ENCODE peak calls at places on chromosomes 13 and 19, in four cellular contexts. G is H1, U is HepG2, W is K562. S is an unnamed sample.

GRCh38 chr19:46076031-46076880 is 35.5 kb upstream of the IGFL4 start:
- DNase-seq in U (no peak), G (no peak), W (no peak), S (no peak)

GRCh38 chr19:10603873-10604459 is 16.9 kb upstream of the AP1M2 start:
- DNase-seq in U (no peak), W (no peak), G (no peak), S (no peak)

GRCh38 chr13:109840201-109840892 is 54.0 kb upstream of the IRS2 start:
- DNase-seq in U (no peak), W (no peak), G (no peak), S (no peak)

GRCh38 chr19:55118401-55118991 is 1.1 kb upstream of the PPP1R12C start:
- DNase-seq in W (peak; percentile 74), G (peak; percentile 94), U (no peak), S (peak; percentile 93)

GRCh38 chr13:98478134-98479129 is 98.5 kb downstream of the STK24 start:
- DNase-seq in U (no peak), W (peak; percentile 64), G (no peak), S (no peak)

GRCh38 chr13:101919541-101920306 is 467.2 kb downstream of the ITGBL1 start:
- DNase-seq in W (no peak), U (no peak), G (peak; percentile 85), S (peak; percentile 78)

GRCh38 chr13:43095771-43096719 is 72.7 kb downstream of the DNAJC15 start:
- DNase-seq in G (no peak), W (no peak), U (no peak), S (no peak)

GRCh38 chr13:109812375-109812774 is 26.0 kb upstream of the IRS2 start:
- DNase-seq in W (no peak), U (no peak), G (no peak), S (no peak)

GRCh38 chr19:38251564-38252051 is 4.6 kb downstream of the PPP1R14A start:
- DNase-seq in G (no peak), U (no peak), W (no peak), S (no peak)

GRCh38 chr13:27319404-27319803 is 48.8 kb downstream of the RASL11A start:
- DNase-seq in W (no peak), G (no peak), U (no peak), S (no peak)

GRCh38 chr13:74062933-74063332 is 71.3 kb downstream of the KLF12 start:
- DNase-seq in W (no peak), U (no peak), G (no peak), S (no peak)

GRCh38 chr13:36341718-36342117 is 4.5 kb downstream of the SPART start:
- DNase-seq in U (no peak), G (no peak), W (no peak), S (no peak)

DNA sequence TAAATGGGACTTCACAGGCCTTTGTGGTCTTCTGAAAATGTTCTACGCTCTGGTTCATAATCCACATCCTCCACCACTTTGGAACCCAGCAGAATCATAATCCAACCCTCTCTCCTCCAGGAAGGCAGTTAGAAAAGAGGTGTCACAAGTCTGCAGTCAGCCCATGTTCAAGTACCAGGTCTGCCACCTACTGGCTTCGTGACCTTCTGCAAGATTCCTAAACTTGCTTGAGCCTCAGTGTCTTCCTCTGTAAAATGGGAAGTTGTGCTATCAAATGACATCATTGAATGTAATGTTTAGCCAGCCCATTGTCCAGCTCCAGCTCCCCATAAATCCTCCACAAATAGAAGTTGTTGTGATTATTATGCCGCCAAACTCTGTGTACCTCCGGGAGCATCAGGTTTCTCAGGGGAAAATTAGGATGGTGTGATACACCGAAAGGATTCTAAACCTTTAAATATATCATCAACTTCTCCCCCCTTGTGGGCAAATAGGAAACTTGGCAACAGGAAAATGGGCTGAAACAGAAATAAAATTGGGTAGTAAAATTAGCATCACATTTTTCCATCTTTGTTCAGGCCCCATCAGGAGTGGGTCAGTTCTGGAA is 109.7 kb downstream of the NUFIP1 start:
- DNase-seq in G (no peak), U (no peak), W (no peak), S (no peak)
- TF ChIP-seq ATF2 in G (peak; percentile 98), U (no peak), W (no peak), S (no peak)

DNA sequence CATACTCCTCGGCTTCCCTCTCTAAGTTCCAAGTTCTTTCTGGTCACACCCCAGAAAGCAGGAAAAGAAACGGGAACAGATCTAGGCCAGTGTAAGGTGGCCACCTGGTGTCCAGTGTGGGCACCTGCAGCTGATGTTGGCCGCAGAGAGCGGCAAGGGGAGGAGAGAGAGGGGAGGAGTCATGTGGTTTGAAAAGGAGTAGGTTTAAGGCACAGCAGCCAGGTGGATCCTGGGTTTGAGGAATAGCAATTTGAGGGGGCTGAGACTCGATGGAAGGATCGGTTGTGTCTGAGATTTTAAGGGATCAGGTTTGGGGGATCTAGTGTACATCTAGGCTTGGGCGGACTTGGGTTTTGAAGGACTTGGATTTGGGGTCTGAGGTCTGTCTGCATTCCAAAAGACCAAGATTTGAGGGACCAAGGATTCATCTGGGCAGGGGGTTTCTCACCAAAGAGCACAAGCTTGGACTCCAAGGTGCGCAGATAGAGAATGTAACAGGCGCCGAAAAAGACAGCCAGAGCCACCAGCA is 1.2 kb downstream of the RABAC1 start:
- DNase-seq in W (peak; percentile 91), G (peak; percentile 72), U (peak; percentile 81), S (peak; percentile 83)
- TF ChIP-seq MAX in W (peak; percentile 37), G (peak; percentile 22), U (peak; percentile 21), S (no peak)

GRCh38 chr13:46975173-46975572 is 78.3 kb upstream of the HTR2A start:
- DNase-seq in U (no peak), G (no peak), W (no peak), S (no peak)
- TF ChIP-seq ATF2 in U (no peak), G (no peak), W (no peak), S (no peak)

DNA sequence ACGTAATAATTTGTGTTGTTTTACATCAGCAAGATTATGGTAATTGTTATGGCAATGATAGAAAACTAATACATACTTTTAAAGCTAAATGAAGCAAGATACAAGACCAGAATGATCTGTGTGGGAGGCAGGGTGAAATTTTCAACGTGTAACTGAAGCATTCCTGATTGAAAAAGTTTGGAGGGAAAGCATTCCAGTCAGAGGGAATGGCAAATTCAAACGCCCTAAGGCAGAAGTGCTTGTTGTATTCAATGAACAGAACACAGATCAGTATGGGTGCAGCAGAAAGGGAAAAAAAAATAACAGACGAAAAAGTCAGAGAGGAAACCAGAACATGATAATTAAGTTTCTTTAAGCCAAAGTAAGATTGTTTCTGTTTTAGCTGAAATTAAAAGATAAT is 928.5 kb upstream of the SLITRK1 start:
- DNase-seq in G (no peak), W (no peak), U (no peak), S (no peak)
- TF ChIP-seq MAX in G (no peak), W (no peak), U (no peak), S (no peak)

GRCh38 chr19:5018224-5019015 is 49.5 kb downstream of the KDM4B start:
- DNase-seq in U (no peak), G (no peak), W (no peak), S (no peak)
- TF ChIP-seq ATF2 in U (no peak), G (no peak), W (no peak), S (no peak)

S was measured in WTC11.